ENCODE peak calls at places on chromosomes 11 and 22, in nine cellular contexts. K is effector CD4-positive, alpha-beta T cell; C is GM10248; F is tibial artery; D is nephron progenitor cell; E is naive thymus-derived CD8-positive, alpha-beta T cell; Y is activated CD4-positive, CD25-positive, alpha-beta regulatory T cell treated with anti-CD3 and anti-CD28 coated beads, Interleukin-2, amount 50 U/mL, for 16 hours; S is skeletal muscle cell; U is stimulated activated CD8-positive, alpha-beta memory T cell treated with anti-CD3 and anti-CD28 coated beads, Interleukin-4, amount 100 ng/mL, for 4 hours. W is an unnamed sample.

GRCh38 chr22:20395181-20395896 is 1.4 kb downstream of the ZNF74 start:
- DNase-seq in C (no peak), F (peak; percentile 56), U (no peak), K (no peak), S (no peak), E (no peak), Y (no peak), D (no peak), W (no peak)

GRCh38 chr11:133966924-133967598 is 10.3 kb upstream of the IGSF9B start:
- DNase-seq in F (no peak), E (peak; percentile 86), D (peak; percentile 63), C (peak; percentile 43), U (no peak), S (no peak), Y (no peak), K (peak; percentile 44), W (peak; percentile 86)

GRCh38 chr22:37735054-37735453 is 38.2 kb downstream of the TRIOBP start:
- DNase-seq in D (peak; percentile 72), U (no peak), S (no peak), K (no peak), F (no peak), Y (no peak), E (no peak), C (no peak), W (peak; percentile 70)

GRCh38 chr11:100625041-100625440 is 62.0 kb upstream of the ARHGAP42 start:
- DNase-seq in F (no peak), K (no peak), C (no peak), D (peak; percentile 25), U (no peak), S (no peak), E (no peak), Y (no peak), W (no peak)

GRCh38 chr11:70397336-70397982 is 870 bp upstream of the CTTN start:
- DNase-seq in U (no peak), S (no peak), K (no peak), C (no peak), Y (no peak), E (no peak), D (peak; percentile 17), F (no peak), W (no peak)

GRCh38 chr11:29135504-29135903 is 881.3 kb downstream of the KCNA4 start:
- DNase-seq in U (no peak), S (no peak), D (no peak), K (no peak), F (no peak), Y (no peak), C (no peak), E (no peak), W (no peak)

GRCh38 chr22:20153945-20154344 is 3.1 kb upstream of the CCDC188 start:
- DNase-seq in K (no peak), D (no peak), U (no peak), C (no peak), S (no peak), F (no peak), Y (no peak), E (no peak), W (no peak)

GRCh38 chr22:25405854-25406509 is 158.5 kb upstream of the GRK3 start:
- DNase-seq in S (no peak), E (no peak), K (no peak), F (no peak), U (no peak), D (no peak), C (no peak), Y (no peak), W (no peak)

GRCh38 chr11:113179181-113179701 is 135.1 kb upstream of the TTC12 start:
- DNase-seq in E (no peak), U (no peak), K (no peak), Y (no peak), S (no peak), F (no peak), D (no peak), C (no peak), W (no peak)

GRCh38 chr22:29716814-29717213 is 3.0 kb upstream of the CABP7 start:
- DNase-seq in D (peak; percentile 92), U (no peak), S (peak; percentile 33), F (no peak), Y (no peak), K (no peak), E (no peak), C (peak; percentile 55), W (peak; percentile 67)

GRCh38 chr22:35446365-35446764 is 46.4 kb downstream of the MCM5 start:
- DNase-seq in D (no peak), E (no peak), F (no peak), S (peak; percentile 73), C (no peak), Y (no peak), U (no peak), K (no peak), W (no peak)

GRCh38 chr11:64767344-64768299 is 7.8 kb upstream of the PYGM start:
- DNase-seq in U (peak; percentile 44), E (peak; percentile 93), C (peak; percentile 50), K (peak; percentile 85), S (no peak), F (peak; percentile 76), D (peak; percentile 85), Y (peak; percentile 75), W (peak; percentile 73)